ENCODE peak calls at places on chromosomes 3 and 15, in five cellular contexts. T is coronary artery, Z is foreskin fibroblast, X is dorsolateral prefrontal cortex, F is tibial artery. L is an unnamed sample.
A peak's percentile ranks its signal among the peaks of the same experiment; 100 is the strongest.

GRCh38 chr3:115808239-115808638 is 184.9 kb downstream of the GAP43 start:
- DNase-seq in F (no peak), X (no peak), Z (peak; percentile 29), T (no peak), L (no peak)

GRCh38 chr3:64852738-64853137 is 164.9 kb upstream of the ADAMTS9 start:
- DNase-seq in Z (no peak), F (no peak), X (no peak), T (no peak), L (no peak)

GRCh38 chr3:51963951-51964451 is 3.3 kb downstream of the PCBP4 start:
- DNase-seq in F (no peak), X (no peak), Z (no peak), T (no peak), L (no peak)

GRCh38 chr15:77482570-77482969 is 61.9 kb downstream of the HMG20A start:
- DNase-seq in X (no peak), F (no peak), T (no peak), Z (peak; percentile 76), L (peak; percentile 65)

GRCh38 chr15:52709172-52709979 is 30.2 kb upstream of the ATOSA start:
- DNase-seq in T (no peak), Z (no peak), X (no peak), F (no peak), L (no peak)

GRCh38 chr3:194323785-194324735 is 27.1 kb downstream of the CPN2 start:
- DNase-seq in X (no peak), F (no peak), T (no peak), Z (no peak), L (no peak)

GRCh38 chr3:157061271-157061670 is 98.7 kb downstream of the CCNL1 start:
- DNase-seq in F (no peak), T (no peak), Z (no peak), X (no peak), L (no peak)

GRCh38 chr3:63948995-63949394 is 36.8 kb upstream of the SCAANT1 start:
- DNase-seq in T (no peak), F (no peak), X (no peak), Z (peak; percentile 31), L (no peak)

GRCh38 chr3:25292604-25293003 is 135.5 kb upstream of the RARB start:
- DNase-seq in T (no peak), Z (no peak), X (no peak), F (no peak), L (no peak)

GRCh38 chr3:186070550-186070949 is 38.3 kb downstream of the ETV5 start:
- DNase-seq in F (no peak), T (no peak), Z (no peak), X (no peak), L (no peak)

GRCh38 chr3:125057186-125057850 is 1.5 kb upstream of the HEG1 start:
- DNase-seq in Z (peak; percentile 76), X (no peak), T (no peak), F (no peak), L (no peak)

DNA sequence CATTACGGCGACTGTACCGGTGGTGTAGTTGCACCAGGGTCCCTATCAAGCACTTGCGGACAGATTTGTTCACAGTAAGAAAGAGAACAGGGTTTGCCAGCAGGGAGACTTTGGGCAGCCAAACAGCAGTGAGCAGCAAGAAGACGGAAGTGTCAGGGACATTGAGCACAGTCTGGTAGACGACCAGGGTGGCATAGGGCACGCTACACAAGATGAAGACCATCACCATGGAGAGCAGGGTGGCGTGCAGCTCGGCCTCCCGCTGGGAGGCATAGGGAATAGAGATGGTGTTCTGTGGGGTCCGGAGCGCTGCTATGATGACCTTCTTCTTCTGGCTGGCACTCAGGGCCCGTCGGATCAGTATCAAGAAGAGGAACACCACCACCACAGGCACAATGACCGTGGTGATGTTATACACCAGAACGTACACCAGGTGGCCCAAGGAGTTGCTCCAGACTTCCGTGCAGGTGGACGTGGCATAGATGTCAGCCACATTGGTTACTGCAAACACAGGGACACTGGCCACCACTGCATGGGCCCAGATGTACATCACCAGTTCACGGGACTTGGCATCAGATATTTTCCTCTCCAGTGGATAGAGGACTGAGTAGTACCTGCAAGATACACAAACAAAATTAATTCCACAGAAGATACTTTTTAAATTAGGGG is 19.1 kb upstream of the FSIP1 start:
- DNase-seq in F (no peak), T (no peak), X (no peak), Z (no peak), L (no peak)
- TF ChIP-seq CTCF in F (peak; percentile 17), T (no peak), X (no peak), Z (peak; percentile 24), L (peak; percentile 58)

DNA sequence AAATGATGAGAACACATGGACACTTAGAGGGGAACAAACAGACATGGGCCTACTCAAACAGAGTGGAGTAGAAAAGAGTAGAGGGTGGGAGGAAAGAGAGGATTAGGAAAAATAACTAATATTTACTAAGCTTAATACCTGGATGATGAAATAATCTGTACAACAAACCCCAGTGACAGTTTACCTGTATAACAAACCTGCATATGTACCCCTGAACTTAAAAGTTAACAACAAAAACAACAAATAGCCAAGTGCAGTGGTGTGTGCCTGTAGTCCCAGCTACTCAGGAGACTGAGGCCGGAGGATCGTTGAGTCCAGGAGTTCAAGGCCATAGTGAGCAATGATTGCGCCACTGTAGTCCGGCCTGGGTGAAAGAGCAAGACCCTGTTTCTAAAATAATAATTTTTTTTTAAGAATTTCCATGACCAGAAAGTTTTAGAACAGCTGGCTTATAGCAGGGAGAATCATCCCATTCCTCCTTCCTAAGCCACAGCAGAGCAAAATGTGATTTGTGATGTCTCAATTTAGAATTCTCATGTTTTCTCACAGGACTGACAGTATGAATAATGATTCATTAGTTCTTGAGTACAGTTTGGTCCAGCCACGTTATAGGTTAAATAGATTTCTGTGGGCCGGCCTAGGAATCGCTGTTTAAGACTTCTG is 150.0 kb downstream of the ZNF609 start:
- DNase-seq in T (no peak), X (no peak), Z (no peak), F (no peak), L (no peak)
- H3K4me3 ChIP-seq in T (no peak overlapping the region), X (no peak overlapping the region), Z (no peak overlapping the region), F (no peak overlapping the region), L (no peak overlapping the region)

GRCh38 chr3:133939496-133939835 is 43.8 kb upstream of the RAB6B start:
- DNase-seq in Z (no peak), X (no peak), T (peak; percentile 63), F (no peak), L (no peak)

GRCh38 chr3:133937756-133938601 is 42.3 kb upstream of the RAB6B start:
- DNase-seq in Z (peak; percentile 47), X (no peak), T (peak; percentile 67), F (no peak), L (no peak)

GRCh38 chr3:133937061-133937686 is 41.5 kb upstream of the RAB6B start:
- DNase-seq in X (no peak), Z (no peak), F (no peak), T (peak; percentile 36), L (no peak)

GRCh38 chr3:133940536-133940935 is 44.9 kb upstream of the RAB6B start:
- DNase-seq in Z (no peak), T (peak; percentile 41), F (no peak), X (no peak), L (no peak)

GRCh38 chr3:133938770-133939495 is 43.3 kb upstream of the RAB6B start:
- DNase-seq in X (no peak), T (no peak), F (no peak), Z (no peak), L (no peak)
- TF ChIP-seq CTCF in X (peak; percentile 19), T (no peak), F (no peak), Z (no peak), L (peak; percentile 8)

DNA sequence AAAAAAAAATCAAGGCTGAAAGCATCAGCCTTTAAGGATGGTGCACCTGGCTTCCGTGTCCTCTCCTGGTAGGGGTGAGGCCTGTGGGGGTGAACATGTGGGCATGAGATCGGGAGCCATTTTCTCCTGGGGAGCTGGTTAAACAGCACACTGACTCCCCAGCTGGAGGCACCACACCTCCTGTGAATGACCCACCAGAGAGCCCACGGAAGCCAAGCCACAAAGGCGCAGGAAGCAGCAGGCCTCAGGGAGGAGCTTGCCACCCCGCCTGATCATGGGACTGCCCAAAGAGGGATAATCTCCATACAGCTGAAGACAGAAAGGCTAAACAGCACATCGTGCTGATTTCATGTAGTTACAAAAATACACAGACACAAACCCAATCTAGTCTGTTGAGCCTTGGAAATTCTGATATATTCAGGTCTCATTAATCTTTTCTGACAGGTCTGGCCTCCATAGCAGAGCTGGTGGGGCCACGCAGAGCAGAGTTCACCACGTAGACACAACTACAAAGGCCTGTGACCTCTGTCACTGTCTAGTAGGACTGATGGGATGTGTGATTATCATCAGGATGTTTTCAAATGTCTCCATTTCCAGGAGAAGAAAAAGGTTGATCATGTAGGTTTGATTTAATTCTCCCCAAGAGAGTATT is 75.1 kb downstream of the DUT start:
- DNase-seq in Z (no peak), T (no peak), X (no peak), F (no peak), L (no peak)
- H3K4me3 ChIP-seq in Z (no peak overlapping the region), T (no peak overlapping the region), X (no peak overlapping the region), F (no peak overlapping the region), L (no peak overlapping the region)

DNA sequence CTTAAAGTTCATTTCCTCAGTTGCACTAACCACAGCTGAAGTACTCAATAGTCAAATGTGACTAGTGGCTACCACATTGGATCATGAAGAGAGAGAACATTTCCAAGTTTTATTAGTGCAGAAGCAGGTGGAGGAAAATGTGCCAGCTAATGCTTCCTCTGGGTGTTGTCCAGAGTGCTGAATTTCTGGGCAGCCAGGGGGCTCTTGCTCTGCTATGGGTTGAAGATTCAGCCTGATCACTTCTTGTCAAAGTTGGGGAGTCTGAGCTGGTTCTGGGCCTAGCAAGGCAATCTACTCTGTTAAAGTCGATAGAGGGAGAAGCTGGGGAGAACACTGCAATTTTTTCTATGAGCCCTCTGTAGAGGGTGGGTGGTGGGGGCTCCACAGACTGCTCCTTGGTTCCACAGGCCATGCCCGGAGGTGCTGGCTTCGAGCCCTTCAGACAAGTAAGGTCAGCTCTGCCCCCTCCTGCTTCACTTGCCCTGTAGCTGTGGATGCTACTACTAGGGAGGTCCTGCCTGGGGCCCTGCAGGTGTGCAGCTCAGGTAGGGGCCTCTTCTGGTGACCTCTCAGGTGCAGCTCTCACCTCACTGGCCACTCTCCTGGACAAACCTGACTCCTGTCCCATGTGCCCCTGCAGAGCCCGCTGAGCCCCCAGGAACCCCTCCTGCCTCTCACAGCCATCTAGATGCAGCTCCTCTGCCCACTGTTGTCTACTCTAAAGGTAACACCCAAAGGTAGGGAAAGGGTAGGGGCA is 8.2 kb downstream of the ALG3 start:
- DNase-seq in T (no peak), X (no peak), F (no peak), Z (no peak), L (no peak)
- TF ChIP-seq CTCF in T (no peak), X (no peak), F (no peak), Z (no peak), L (peak; percentile 16)

DNA sequence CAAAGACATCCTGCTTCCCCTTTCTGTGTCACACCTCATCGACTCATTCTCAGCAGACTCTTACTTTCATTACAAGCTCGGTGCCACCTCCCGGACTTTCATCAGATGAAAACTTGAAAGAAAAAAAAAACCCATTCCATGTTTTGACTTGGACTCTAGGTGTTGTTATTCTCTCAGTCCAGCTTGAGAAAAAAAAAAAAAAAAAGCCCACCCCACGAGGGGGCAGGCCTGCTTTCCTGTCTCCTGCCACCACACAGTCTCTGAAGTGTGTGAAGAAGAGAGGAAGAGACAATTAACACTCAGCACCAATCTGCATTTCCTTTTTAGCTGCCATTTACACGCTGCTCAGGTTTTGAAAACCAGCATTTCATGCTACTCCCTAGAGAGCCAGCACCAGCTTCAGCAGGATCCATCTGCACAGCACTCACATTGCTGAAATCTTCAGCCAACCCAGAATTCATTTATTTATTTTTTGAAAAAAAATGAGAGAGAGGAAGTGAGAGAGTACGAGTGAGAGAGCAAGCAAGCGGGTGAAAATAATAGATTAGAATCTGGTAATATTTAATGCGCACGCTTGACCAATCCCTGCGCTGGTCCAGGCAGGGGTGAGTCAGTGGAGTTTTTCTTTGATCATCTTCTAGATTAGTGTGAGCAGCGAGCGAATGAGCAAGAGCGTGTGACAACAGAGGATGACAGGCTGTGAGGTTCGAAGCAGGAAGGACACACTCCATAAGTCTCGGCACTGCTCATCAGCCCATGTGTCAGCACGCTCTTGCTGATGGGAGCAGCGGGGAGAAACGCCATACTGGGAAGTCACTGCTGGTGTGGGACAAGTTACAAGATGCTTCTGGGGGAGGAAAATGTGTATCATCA is 23.5 kb downstream of the ZNF80 start:
- DNase-seq in Z (peak; percentile 98), F (peak; percentile 27), T (no peak), X (peak; percentile 43), L (peak; percentile 3)
- H3K4me3 ChIP-seq in Z (peak overlapping the region; percentile 38), F (peak overlapping the region; percentile 14), T (peak overlapping the region; percentile 46), X (no peak overlapping the region), L (peak overlapping the region; percentile 1)

L was measured in retinal pigment epithelial cell.